ENCODE peak calls at places on chromosomes 13 and 19, in six cellular contexts. One of them, this sample, is unnamed.

GRCh38 chr19:17481986-17482385 is 11.7 kb downstream of the SLC27A1 start:
- DNase-seq in fibroblast of lung: no peak
- DNase-seq in IMR-90: no peak
- DNase-seq in adipocyte: no peak
- DNase-seq in heart right ventricle: no peak
- DNase-seq in breast epithelium: no peak
- DNase-seq in this sample: no peak

GRCh38 chr19:39602224-39602623 is at the start of gene LGALS13:
- DNase-seq in fibroblast of lung: no peak
- DNase-seq in IMR-90: no peak
- DNase-seq in adipocyte: no peak
- DNase-seq in heart right ventricle: no peak
- DNase-seq in breast epithelium: no peak
- DNase-seq in this sample: no peak

GRCh38 chr13:23021921-23022320 is 158.9 kb upstream of the SGCG start:
- DNase-seq in fibroblast of lung: no peak
- DNase-seq in IMR-90: no peak
- DNase-seq in adipocyte: no peak
- DNase-seq in heart right ventricle: no peak
- DNase-seq in breast epithelium: no peak
- DNase-seq in this sample: no peak

GRCh38 chr19:33304760-33305647 is 2.7 kb upstream of the CEBPA start:
- DNase-seq in fibroblast of lung: no peak
- DNase-seq in IMR-90: no peak
- DNase-seq in adipocyte: no peak
- DNase-seq in heart right ventricle: no peak
- DNase-seq in breast epithelium: no peak
- DNase-seq in this sample: no peak

GRCh38 chr19:28934626-28935025 is 278.3 kb downstream of the UQCRFS1 start:
- DNase-seq in fibroblast of lung: no peak
- DNase-seq in IMR-90: peak; percentile 40
- DNase-seq in adipocyte: peak; percentile 30
- DNase-seq in heart right ventricle: no peak
- DNase-seq in breast epithelium: no peak
- DNase-seq in this sample: peak; percentile 13

GRCh38 chr13:32262619-32263018 is 52.5 kb downstream of the ZAR1L start:
- DNase-seq in fibroblast of lung: no peak
- DNase-seq in IMR-90: no peak
- DNase-seq in adipocyte: no peak
- DNase-seq in heart right ventricle: no peak
- DNase-seq in breast epithelium: no peak
- DNase-seq in this sample: no peak

GRCh38 chr19:39174142-39174541 is 22.6 kb upstream of the NCCRP1 start:
- DNase-seq in fibroblast of lung: no peak
- DNase-seq in IMR-90: no peak
- DNase-seq in adipocyte: no peak
- DNase-seq in heart right ventricle: no peak
- DNase-seq in breast epithelium: no peak
- DNase-seq in this sample: no peak

GRCh38 chr13:21164631-21165030 is 11.7 kb downstream of the SKA3 start:
- DNase-seq in fibroblast of lung: peak; percentile 15
- DNase-seq in IMR-90: peak; percentile 54
- DNase-seq in adipocyte: no peak
- DNase-seq in heart right ventricle: no peak
- DNase-seq in breast epithelium: no peak
- DNase-seq in this sample: peak; percentile 12

GRCh38 chr19:14383898-14384669 is 2.8 kb downstream of the ADGRE5 start:
- DNase-seq in fibroblast of lung: peak; percentile 62
- DNase-seq in IMR-90: peak; percentile 55
- DNase-seq in adipocyte: peak; percentile 70
- DNase-seq in heart right ventricle: no peak
- DNase-seq in breast epithelium: no peak
- DNase-seq in this sample: peak; percentile 69

GRCh38 chr19:43760941-43761340 is 6.2 kb upstream of the SMG9 start:
- DNase-seq in fibroblast of lung: peak; percentile 48
- DNase-seq in IMR-90: peak; percentile 37
- DNase-seq in adipocyte: no peak
- DNase-seq in heart right ventricle: no peak
- DNase-seq in breast epithelium: no peak
- DNase-seq in this sample: no peak

GRCh38 chr13:111049791-111050538 is 65.1 kb upstream of the ARHGEF7 start:
- DNase-seq in fibroblast of lung: no peak
- DNase-seq in IMR-90: no peak
- DNase-seq in adipocyte: peak; percentile 68
- DNase-seq in heart right ventricle: peak; percentile 33
- DNase-seq in breast epithelium: no peak
- DNase-seq in this sample: no peak

GRCh38 chr19:1374250-1374577 is 9.5 kb upstream of the NDUFS7 start:
- DNase-seq in fibroblast of lung: no peak
- DNase-seq in IMR-90: no peak
- DNase-seq in adipocyte: no peak
- DNase-seq in heart right ventricle: no peak
- DNase-seq in breast epithelium: no peak
- DNase-seq in this sample: no peak

GRCh38 chr19:51020988-51021651 is 1.6 kb upstream of the KLK10 start:
- DNase-seq in fibroblast of lung: peak; percentile 32
- DNase-seq in IMR-90: peak; percentile 51
- DNase-seq in adipocyte: peak; percentile 45
- DNase-seq in heart right ventricle: no peak
- DNase-seq in breast epithelium: peak; percentile 48
- DNase-seq in this sample: peak; percentile 26

GRCh38 chr19:7482584-7483439 is 6.0 kb downstream of the PEX11G start:
- DNase-seq in fibroblast of lung: no peak
- DNase-seq in IMR-90: no peak
- DNase-seq in adipocyte: no peak
- DNase-seq in heart right ventricle: peak; percentile 49
- DNase-seq in breast epithelium: no peak
- DNase-seq in this sample: no peak

GRCh38 chr19:51689751-51690358 is 3.3 kb upstream of the SPACA6 start:
- DNase-seq in fibroblast of lung: peak; percentile 46
- DNase-seq in IMR-90: no peak
- DNase-seq in adipocyte: peak; percentile 72
- DNase-seq in heart right ventricle: peak; percentile 63
- DNase-seq in breast epithelium: no peak
- DNase-seq in this sample: peak; percentile 47

GRCh38 chr13:85230754-85231153 is 568.5 kb downstream of the SLITRK6 start:
- DNase-seq in fibroblast of lung: no peak
- DNase-seq in IMR-90: peak; percentile 72
- DNase-seq in adipocyte: peak; percentile 41
- DNase-seq in heart right ventricle: no peak
- DNase-seq in breast epithelium: no peak
- DNase-seq in this sample: no peak

GRCh38 chr19:34669305-34669704 is 7.7 kb downstream of the SCGB2B2 start:
- DNase-seq in fibroblast of lung: no peak
- DNase-seq in IMR-90: no peak
- DNase-seq in adipocyte: no peak
- DNase-seq in heart right ventricle: no peak
- DNase-seq in breast epithelium: no peak
- DNase-seq in this sample: no peak

GRCh38 chr13:105627270-105627669 is 908.2 kb downstream of the EFNB2 start:
- DNase-seq in fibroblast of lung: peak; percentile 6
- DNase-seq in IMR-90: no peak
- DNase-seq in adipocyte: peak; percentile 63
- DNase-seq in heart right ventricle: no peak
- DNase-seq in breast epithelium: no peak
- DNase-seq in this sample: peak; percentile 56

GRCh38 chr19:3743486-3743885 is 18.0 kb downstream of the APBA3 start:
- DNase-seq in fibroblast of lung: no peak
- DNase-seq in IMR-90: no peak
- DNase-seq in adipocyte: no peak
- DNase-seq in heart right ventricle: no peak
- DNase-seq in breast epithelium: no peak
- DNase-seq in this sample: no peak

GRCh38 chr19:1237754-1238372 is at the start of gene CBARP:
- DNase-seq in fibroblast of lung: no peak
- DNase-seq in IMR-90: no peak
- DNase-seq in adipocyte: peak; percentile 76
- DNase-seq in heart right ventricle: no peak
- DNase-seq in breast epithelium: no peak
- DNase-seq in this sample: peak; percentile 52

GRCh38 chr13:77386880-77387606 is 60.1 kb upstream of the MYCBP2 start:
- DNase-seq in fibroblast of lung: peak; percentile 89
- DNase-seq in IMR-90: peak; percentile 33
- DNase-seq in adipocyte: peak; percentile 65
- DNase-seq in heart right ventricle: no peak
- DNase-seq in breast epithelium: no peak
- DNase-seq in this sample: peak; percentile 55

GRCh38 chr13:89862691-89863036 is 1484.8 kb upstream of the MIR17HG start:
- DNase-seq in fibroblast of lung: peak; percentile 3
- DNase-seq in IMR-90: no peak
- DNase-seq in adipocyte: no peak
- DNase-seq in heart right ventricle: no peak
- DNase-seq in breast epithelium: no peak
- DNase-seq in this sample: no peak

GRCh38 chr13:79745141-79745540 is 264.2 kb downstream of the NDFIP2 start:
- DNase-seq in fibroblast of lung: no peak
- DNase-seq in IMR-90: no peak
- DNase-seq in adipocyte: no peak
- DNase-seq in heart right ventricle: no peak
- DNase-seq in breast epithelium: no peak
- DNase-seq in this sample: no peak

GRCh38 chr19:58279042-58279924 is 528 bp downstream of the ZNF8 start:
- DNase-seq in fibroblast of lung: peak; percentile 78
- DNase-seq in IMR-90: peak; percentile 51
- DNase-seq in adipocyte: peak; percentile 78
- DNase-seq in heart right ventricle: peak; percentile 82
- DNase-seq in breast epithelium: peak; percentile 33
- DNase-seq in this sample: peak; percentile 61

GRCh38 chr13:105565328-105565727 is 970.1 kb downstream of the EFNB2 start:
- DNase-seq in fibroblast of lung: peak; percentile 4
- DNase-seq in IMR-90: peak; percentile 6
- DNase-seq in adipocyte: peak; percentile 9
- DNase-seq in heart right ventricle: no peak
- DNase-seq in breast epithelium: no peak
- DNase-seq in this sample: no peak

GRCh38 chr19:40578442-40578908 is 1.8 kb downstream of the SHKBP1 start:
- DNase-seq in fibroblast of lung: peak; percentile 46
- DNase-seq in IMR-90: peak; percentile 41
- DNase-seq in adipocyte: no peak
- DNase-seq in heart right ventricle: no peak
- DNase-seq in breast epithelium: no peak
- DNase-seq in this sample: no peak

GRCh38 chr19:2983351-2984195 is 6.2 kb downstream of the TLE6 start:
- DNase-seq in fibroblast of lung: peak; percentile 78
- DNase-seq in IMR-90: peak; percentile 7
- DNase-seq in adipocyte: peak; percentile 66
- DNase-seq in heart right ventricle: peak; percentile 75
- DNase-seq in breast epithelium: peak; percentile 86
- DNase-seq in this sample: peak; percentile 18

GRCh38 chr19:42201489-42202289 is 15.8 kb downstream of the DEDD2 start:
- DNase-seq in fibroblast of lung: no peak
- DNase-seq in IMR-90: no peak
- DNase-seq in adipocyte: no peak
- DNase-seq in heart right ventricle: no peak
- DNase-seq in breast epithelium: no peak
- DNase-seq in this sample: no peak
- H3K4me3 ChIP-seq in fibroblast of lung: no peak overlapping the region
- H3K4me3 ChIP-seq in IMR-90: no peak overlapping the region
- H3K4me3 ChIP-seq in adipocyte: no peak overlapping the region
- H3K4me3 ChIP-seq in heart right ventricle: no peak overlapping the region
- H3K4me3 ChIP-seq in breast epithelium: no peak overlapping the region
- H3K4me3 ChIP-seq in this sample: no peak overlapping the region

DNA sequence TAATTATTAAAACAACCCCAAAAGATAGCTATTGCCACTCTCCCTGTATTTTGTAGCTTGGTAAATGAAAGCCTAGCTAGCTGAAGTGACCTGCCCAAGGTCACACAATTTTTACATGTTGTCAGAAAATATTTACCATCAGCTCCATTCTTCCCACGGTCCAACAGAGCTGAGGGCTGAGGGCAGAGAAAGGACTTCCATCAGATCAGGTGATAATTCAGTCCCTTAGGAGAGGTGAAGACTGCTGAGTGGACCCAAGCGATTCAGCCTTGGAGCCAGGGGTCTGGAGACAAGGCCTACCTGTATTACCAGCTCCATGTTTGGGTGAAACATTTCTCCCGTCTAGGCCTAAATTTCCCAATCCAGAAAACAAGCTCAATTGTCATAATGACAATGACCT is 149.5 kb upstream of the TSHZ3 start:
- DNase-seq in fibroblast of lung: no peak
- DNase-seq in IMR-90: no peak
- DNase-seq in adipocyte: no peak
- DNase-seq in heart right ventricle: no peak
- DNase-seq in breast epithelium: no peak
- DNase-seq in this sample: no peak
- H3K9me3 ChIP-seq in fibroblast of lung: no peaks in the 10 kb centered on the region
- H3K9me3 ChIP-seq in IMR-90: no peaks in the 10 kb centered on the region
- H3K9me3 ChIP-seq in adipocyte: no peaks in the 10 kb centered on the region
- H3K9me3 ChIP-seq in heart right ventricle: no peaks in the 10 kb centered on the region
- H3K9me3 ChIP-seq in breast epithelium: no peaks in the 10 kb centered on the region
- H3K9me3 ChIP-seq in this sample: no peaks in the 10 kb centered on the region

DNA sequence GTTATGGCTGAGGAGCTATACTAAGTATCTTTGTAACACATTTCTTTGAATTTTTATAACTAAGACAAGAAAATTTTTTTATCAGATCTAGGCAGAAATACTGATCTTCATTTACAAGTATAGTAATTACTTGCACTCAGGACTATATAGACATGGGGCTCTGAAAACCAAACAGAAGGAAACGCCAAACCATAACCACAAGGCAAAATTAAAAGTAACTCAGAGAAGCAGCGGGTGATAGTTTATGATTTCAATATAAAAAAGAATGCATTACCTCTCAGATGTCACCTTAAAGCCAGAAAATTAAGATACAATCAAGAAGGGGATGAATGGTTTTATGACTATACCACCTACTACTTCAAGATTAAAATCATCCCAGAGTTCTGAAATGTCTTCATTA is 6.7 kb downstream of the SHISA2 start:
- DNase-seq in fibroblast of lung: no peak
- DNase-seq in IMR-90: no peak
- DNase-seq in adipocyte: no peak
- DNase-seq in heart right ventricle: no peak
- DNase-seq in breast epithelium: no peak
- DNase-seq in this sample: no peak
- H3K27me3 ChIP-seq in fibroblast of lung: peaks cover 9% of the 10 kb centered on the region
- H3K27me3 ChIP-seq in IMR-90: peaks cover 16% of the 10 kb centered on the region
- H3K27me3 ChIP-seq in adipocyte: peaks cover 33% of the 10 kb centered on the region
- H3K27me3 ChIP-seq in heart right ventricle: peaks cover 84% of the 10 kb centered on the region
- H3K27me3 ChIP-seq in breast epithelium: no peaks in the 10 kb centered on the region
- H3K27me3 ChIP-seq in this sample: peaks cover 16% of the 10 kb centered on the region

GRCh38 chr19:55067869-55068268 is 4.9 kb upstream of the RDH13 start:
- DNase-seq in fibroblast of lung: no peak
- DNase-seq in IMR-90: no peak
- DNase-seq in adipocyte: no peak
- DNase-seq in heart right ventricle: no peak
- DNase-seq in breast epithelium: no peak
- DNase-seq in this sample: no peak

GRCh38 chr19:55070755-55071502 is 4.7 kb upstream of the EPS8L1 start:
- DNase-seq in fibroblast of lung: peak; percentile 77
- DNase-seq in IMR-90: peak; percentile 58
- DNase-seq in adipocyte: peak; percentile 22
- DNase-seq in heart right ventricle: no peak
- DNase-seq in breast epithelium: peak; percentile 39
- DNase-seq in this sample: peak; percentile 88

GRCh38 chr19:55069859-55070225 is 5.8 kb upstream of the EPS8L1 start:
- DNase-seq in fibroblast of lung: no peak
- DNase-seq in IMR-90: no peak
- DNase-seq in adipocyte: no peak
- DNase-seq in heart right ventricle: no peak
- DNase-seq in breast epithelium: no peak
- DNase-seq in this sample: no peak

GRCh38 chr19:55069137-55069858 is 6.3 kb upstream of the RDH13 start:
- DNase-seq in fibroblast of lung: peak; percentile 13
- DNase-seq in IMR-90: no peak
- DNase-seq in adipocyte: peak; percentile 39
- DNase-seq in heart right ventricle: no peak
- DNase-seq in breast epithelium: peak; percentile 70
- DNase-seq in this sample: no peak

GRCh38 chr19:55068803-55069136 is 5.8 kb upstream of the RDH13 start:
- DNase-seq in fibroblast of lung: no peak
- DNase-seq in IMR-90: no peak
- DNase-seq in adipocyte: no peak
- DNase-seq in heart right ventricle: no peak
- DNase-seq in breast epithelium: no peak
- DNase-seq in this sample: no peak
- H3K4me3 ChIP-seq in fibroblast of lung: no peak overlapping the region
- H3K4me3 ChIP-seq in IMR-90: no peak overlapping the region
- H3K4me3 ChIP-seq in adipocyte: no peak overlapping the region
- H3K4me3 ChIP-seq in heart right ventricle: no peak overlapping the region
- H3K4me3 ChIP-seq in breast epithelium: peak overlapping the region; percentile 62
- H3K4me3 ChIP-seq in this sample: no peak overlapping the region